ENCODE peak calls at places on chromosomes 4 and X, in five cellular contexts. W is mammary epithelial cell; U is GM04504; X is stimulated activated CD4-positive, alpha-beta T cell treated with anti-CD3 and anti-CD28 coated beads, Interleukin-4, amount 100 ng/mL, for 4 hours; V is NCI-H2029. N is an unnamed sample.

GRCh38 chr4:6907658-6908191 is 1.9 kb upstream of the TBC1D14 start:
- DNase-seq in W (no peak), U (no peak), V (no peak), X (no peak), N (peak)

GRCh38 chr4:2671267-2671895 is 84.8 kb downstream of the TNIP2 start:
- DNase-seq in W (peak), U (no peak), V (peak), X (no peak), N (no peak)

GRCh38 chrX:48957477-48957826 is at the start of gene OTUD5:
- DNase-seq in X (peak), W (no peak), V (peak), U (no peak), N (peak)

GRCh38 chrX:152904151-152905080 is 6.5 kb downstream of the ZNF185 start:
- DNase-seq in W (peak), V (no peak), U (peak), X (peak), N (peak)

GRCh38 chrX:2697741-2698294 is 6.7 kb downstream of the CD99 start:
- DNase-seq in V (no peak), X (no peak), W (no peak), U (no peak), N (no peak)

GRCh38 chr4:144670776-144671175 is 24.8 kb downstream of the HHIP start:
- DNase-seq in W (no peak), X (no peak), V (no peak), U (no peak), N (no peak)

GRCh38 chr4:526189-526909 is 27.3 kb downstream of the PIGG start:
- DNase-seq in W (no peak), U (no peak), X (no peak), V (no peak), N (no peak)

GRCh38 chr4:5561286-5561685 is 147.1 kb downstream of the EVC2 start:
- DNase-seq in V (no peak), W (no peak), U (no peak), X (no peak), N (no peak)

GRCh38 chr4:88514557-88515511 is 8.7 kb downstream of the PYURF start:
- DNase-seq in V (peak), W (no peak), X (no peak), U (no peak), N (no peak)

GRCh38 chrX:68947882-68948605 is 119.2 kb downstream of the EFNB1 start:
- DNase-seq in X (no peak), W (no peak), V (no peak), U (no peak), N (peak)

GRCh38 chr4:162347492-162348213 is 183.9 kb upstream of the FSTL5 start:
- DNase-seq in U (no peak), X (no peak), W (no peak), V (no peak), N (no peak)

GRCh38 chr4:53205970-53206369 is 159.9 kb downstream of the SCFD2 start:
- DNase-seq in U (no peak), W (no peak), V (no peak), X (no peak), N (no peak)

GRCh38 chr4:78222575-78223186 is 165.6 kb downstream of the FRAS1 start:
- DNase-seq in V (peak), W (no peak), U (no peak), X (no peak), N (no peak)

GRCh38 chrX:41621236-41621651 is 67.5 kb upstream of the GPR34 start:
- DNase-seq in U (no peak), V (no peak), X (no peak), W (peak), N (peak)

GRCh38 chr4:123649644-123650356 is 253.2 kb downstream of the SPRY1 start:
- DNase-seq in U (peak), W (peak), X (no peak), V (peak), N (peak)

GRCh38 chr4:139241086-139241783 is 38.8 kb downstream of the MGARP start:
- DNase-seq in U (no peak), X (no peak), W (no peak), V (no peak), N (no peak)

GRCh38 chrX:146054311-146054710 is 236.7 kb downstream of the SLITRK2 start:
- DNase-seq in V (no peak), U (no peak), X (no peak), W (no peak), N (no peak)

GRCh38 chr4:122832732-122833131 is 6.1 kb downstream of the FGF2 start:
- DNase-seq in V (no peak), W (no peak), X (no peak), U (no peak), N (no peak)

GRCh38 chr4:56104188-56104587 is 155.4 kb downstream of the CEP135 start:
- DNase-seq in V (no peak), W (no peak), U (no peak), X (no peak), N (no peak)

GRCh38 chr4:127012549-127012948 is 620.2 kb upstream of the INTU start:
- DNase-seq in U (peak), W (peak), V (peak), X (no peak), N (no peak)

GRCh38 chr4:56773346-56773745 is 48.2 kb downstream of the SPINK2 start:
- DNase-seq in V (no peak), X (no peak), W (no peak), U (no peak), N (no peak)

GRCh38 chrX:71671938-71672337 is 4.6 kb downstream of the LOC101059915 start:
- DNase-seq in W (no peak), U (no peak), V (no peak), X (no peak), N (no peak)

GRCh38 chr4:188433916-188434315 is 294.7 kb downstream of the TRIML1 start:
- DNase-seq in V (no peak), W (no peak), U (no peak), X (no peak), N (no peak)

GRCh38 chr4:124386648-124387047 is 325.9 kb downstream of the ANKRD50 start:
- DNase-seq in U (no peak), V (no peak), W (no peak), X (no peak), N (no peak)